ENCODE peak calls at places on chromosomes 16 and 17, in ten cellular contexts. H is M059J; F is astrocyte of the hippocampus; A is mucosa of descending colon; T is sigmoid colon; Y is HuH-7.5; K is activated CD4-positive, alpha-beta T cell treated with anti-CD3 and anti-CD28 coated beads for 24 hours; X is amniotic stem cell; R is GOT3; G is stimulated activated CD8-positive, alpha-beta memory T cell treated with anti-CD3 and anti-CD28 coated beads, Interleukin-4, amount 100 ng/mL, for 24 hours. L is an unnamed sample.

GRCh38 chr17:42365136-42365535 is 23.1 kb downstream of the STAT3 start:
- DNase-seq in H (peak), F (peak), A (no peak), T (no peak), Y (no peak), K (no peak), X (peak), R (no peak), G (no peak), L (no peak)

GRCh38 chr16:10635367-10636021 is 55.1 kb upstream of the EMP2 start:
- DNase-seq in H (no peak), F (no peak), A (no peak), T (no peak), Y (no peak), K (no peak), X (no peak), R (no peak), G (no peak), L (no peak)

GRCh38 chr17:73347355-73347754 is 35.6 kb upstream of the CDC42EP4 start:
- DNase-seq in H (no peak), F (peak), A (no peak), T (no peak), Y (no peak), K (no peak), X (no peak), R (no peak), G (no peak), L (no peak)

GRCh38 chr17:32953062-32953461 is 25.1 kb downstream of the TMEM98 start:
- DNase-seq in H (no peak), F (no peak), A (no peak), T (no peak), Y (no peak), K (no peak), X (no peak), R (no peak), G (no peak), L (no peak)

GRCh38 chr17:42310281-42311156 is 22.2 kb downstream of the STAT5A start:
- DNase-seq in H (no peak), F (no peak), A (no peak), T (no peak), Y (no peak), K (no peak), X (no peak), R (no peak), G (no peak), L (no peak)

GRCh38 chr17:2303278-2304188 is at the start of the genes SMG6 and SRR:
- DNase-seq in H (peak), F (peak), A (peak), T (peak), Y (peak), K (peak), X (peak), R (peak), G (peak), L (peak)

GRCh38 chr17:79836952-79837887 is 2.0 kb downstream of the CBX4 start:
- DNase-seq in H (peak), F (peak), A (peak), T (peak), Y (peak), K (no peak), X (no peak), R (no peak), G (peak), L (no peak)

GRCh38 chr17:48843172-48843900 is 12.5 kb downstream of the CALCOCO2 start:
- DNase-seq in H (no peak), F (peak), A (no peak), T (no peak), Y (no peak), K (no peak), X (no peak), R (no peak), G (no peak), L (no peak)

GRCh38 chr16:85321856-85322271 is 209.6 kb upstream of the CIBAR2 start:
- DNase-seq in H (peak), F (peak), A (peak), T (peak), Y (no peak), K (no peak), X (no peak), R (peak), G (no peak), L (peak)

GRCh38 chr16:84484579-84485254 is 19.7 kb downstream of the MEAK7 start:
- DNase-seq in H (peak), F (peak), A (peak), T (no peak), Y (peak), K (no peak), X (no peak), R (no peak), G (no peak), L (peak)

GRCh38 chr16:53905028-53905427 is 201.1 kb downstream of the FTO start:
- DNase-seq in H (no peak), F (no peak), A (no peak), T (no peak), Y (no peak), K (no peak), X (no peak), R (no peak), G (no peak), L (no peak)

GRCh38 chr16:58656872-58657271 is 27.2 kb upstream of the CNOT1 start:
- DNase-seq in H (no peak), F (no peak), A (peak), T (no peak), Y (no peak), K (no peak), X (no peak), R (no peak), G (no peak), L (no peak)

GRCh38 chr17:32783602-32784001 is 93.3 kb downstream of the MYO1D start:
- DNase-seq in H (peak), F (peak), A (no peak), T (no peak), Y (peak), K (no peak), X (peak), R (no peak), G (no peak), L (peak)

GRCh38 chr17:65850486-65850885 is 289.0 kb upstream of the AXIN2 start:
- DNase-seq in H (peak), F (no peak), A (no peak), T (no peak), Y (no peak), K (no peak), X (no peak), R (no peak), G (no peak), L (no peak)

GRCh38 chr17:14245002-14245401 is 8.3 kb upstream of the CDRT15 start:
- DNase-seq in H (no peak), F (no peak), A (no peak), T (no peak), Y (no peak), K (no peak), X (no peak), R (no peak), G (no peak), L (no peak)

GRCh38 chr16:58492066-58492465 is 7.9 kb upstream of the NDRG4 start:
- DNase-seq in H (no peak), F (no peak), A (no peak), T (no peak), Y (no peak), K (no peak), X (no peak), R (no peak), G (no peak), L (no peak)

GRCh38 chr16:78311831-78312230 is 212.4 kb downstream of the WWOX start:
- DNase-seq in H (no peak), F (no peak), A (no peak), T (no peak), Y (no peak), K (no peak), X (no peak), R (no peak), G (no peak), L (no peak)

GRCh38 chr17:16463341-16464000 is 28.5 kb downstream of the LRRC75A start:
- DNase-seq in H (no peak), F (peak), A (peak), T (no peak), Y (no peak), K (no peak), X (no peak), R (no peak), G (no peak), L (peak)

GRCh38 chr17:28743243-28744103 is at the start of gene TRAF4:
- DNase-seq in H (peak), F (peak), A (peak), T (peak), Y (peak), K (peak), X (peak), R (peak), G (peak), L (no peak)

GRCh38 chr16:1458336-1458976 is 14.1 kb upstream of the CCDC154 start:
- DNase-seq in H (no peak), F (no peak), A (no peak), T (no peak), Y (no peak), K (no peak), X (no peak), R (no peak), G (no peak), L (no peak)

GRCh38 chr16:2019500-2019899 is at the start of gene NPW:
- DNase-seq in H (no peak), F (no peak), A (no peak), T (no peak), Y (no peak), K (no peak), X (no peak), R (no peak), G (peak), L (no peak)

GRCh38 chr17:66167189-66167815 is 24.6 kb downstream of the CEP112 start:
- DNase-seq in H (no peak), F (no peak), A (no peak), T (no peak), Y (no peak), K (no peak), X (no peak), R (no peak), G (no peak), L (no peak)

GRCh38 chr16:69241911-69242310 is 54.9 kb downstream of the SNTB2 start:
- DNase-seq in H (no peak), F (no peak), A (no peak), T (no peak), Y (no peak), K (no peak), X (no peak), R (no peak), G (no peak), L (peak)

GRCh38 chr17:48483471-48484131 is 47.2 kb downstream of the HOXB1 start:
- DNase-seq in H (peak), F (peak), A (peak), T (peak), Y (no peak), K (peak), X (peak), R (peak), G (no peak), L (peak)

GRCh38 chr16:60945225-60945624 is 1091.0 kb downstream of the CDH8 start:
- DNase-seq in H (peak), F (peak), A (no peak), T (no peak), Y (no peak), K (no peak), X (no peak), R (no peak), G (no peak), L (no peak)

GRCh38 chr17:59607817-59608403 is 11.8 kb upstream of the CLTC start:
- DNase-seq in H (no peak), F (no peak), A (peak), T (no peak), Y (no peak), K (peak), X (no peak), R (no peak), G (no peak), L (no peak)

GRCh38 chr17:18141210-18141803 is 32.8 kb downstream of the MYO15A start:
- DNase-seq in H (peak), F (peak), A (peak), T (no peak), Y (no peak), K (peak), X (peak), R (no peak), G (no peak), L (no peak)

L was measured in AG04450.